ENCODE peak calls at places on chromosomes 4 and X, in four cellular contexts. V, Y, S and N are unnamed samples.

GRCh38 chrX:23855569-23855968 is 52.2 kb downstream of the APOO start:
- DNase-seq in V (no peak), Y (no peak), S (no peak), N (no peak)

GRCh38 chr4:147799986-147800555 is 68.2 kb downstream of the ARHGAP10 start:
- DNase-seq in V (no peak), Y (no peak), S (no peak), N (no peak)

GRCh38 chr4:48205092-48205491 is 64.5 kb downstream of the TEC start:
- DNase-seq in V (no peak), Y (no peak), S (no peak), N (no peak)

GRCh38 chrX:19627533-19627932 is 112.2 kb upstream of the MAP3K15 start:
- DNase-seq in V (no peak), Y (no peak), S (peak), N (no peak)

GRCh38 chr4:52799813-52800212 is 48.6 kb upstream of the ERVMER34-1 start:
- DNase-seq in V (no peak), Y (no peak), S (peak), N (no peak)

GRCh38 chr4:83716874-83717273 is 181.0 kb downstream of the GPAT3 start:
- DNase-seq in V (no peak), Y (no peak), S (no peak), N (no peak)

GRCh38 chrX:24200133-24200532 is 50.6 kb downstream of the ZFX start:
- DNase-seq in V (no peak), Y (no peak), S (no peak), N (no peak)

GRCh38 chr4:173008436-173008835 is 160.2 kb upstream of the GALNT7 start:
- DNase-seq in V (no peak), Y (no peak), S (no peak), N (no peak)

GRCh38 chr4:81049861-81050423 is 19.4 kb downstream of the BMP3 start:
- DNase-seq in V (no peak), Y (no peak), S (no peak), N (no peak)